ENCODE peak calls at places on chromosome 5, in nine cellular contexts. J, W, N, V, D, S, A, I and P are unnamed samples.

GRCh38 chr5:138536665-138537315 is 6.2 kb downstream of the ETF1 start:
- DNase-seq in J (peak), W (peak), N (no peak), V (peak), D (no peak), S (peak), A (peak), I (no peak), P (peak)

GRCh38 chr5:142611154-142611553 is 74.7 kb downstream of the FGF1 start:
- DNase-seq in J (peak), W (peak), N (peak), V (peak), D (no peak), S (peak), A (peak), I (peak), P (peak)

GRCh38 chr5:136047858-136048257 is 19.1 kb downstream of the TGFBI start:
- DNase-seq in J (no peak), W (no peak), N (no peak), V (no peak), D (no peak), S (no peak), A (peak), I (no peak), P (no peak)

GRCh38 chr5:31854181-31854624 is 215.3 kb downstream of the PDZD2 start:
- DNase-seq in J (no peak), W (peak), N (no peak), V (no peak), D (no peak), S (no peak), A (no peak), I (peak), P (no peak)

GRCh38 chr5:51388488-51389325 is 5.5 kb downstream of the ISL1 start:
- DNase-seq in J (no peak), W (no peak), N (no peak), V (no peak), D (no peak), S (no peak), A (no peak), I (no peak), P (no peak)

GRCh38 chr5:97297063-97297715 is 114.1 kb upstream of the RIOK2 start:
- DNase-seq in J (peak), W (peak), N (peak), V (peak), D (peak), S (no peak), A (peak), I (peak), P (peak)

GRCh38 chr5:43038523-43038989 is 1.6 kb downstream of the ANXA2R start:
- DNase-seq in J (no peak), W (no peak), N (no peak), V (no peak), D (no peak), S (no peak), A (peak), I (no peak), P (no peak)

GRCh38 chr5:134070648-134070978 is 43.9 kb upstream of the TCF7 start:
- DNase-seq in J (no peak), W (no peak), N (no peak), V (peak), D (no peak), S (no peak), A (no peak), I (no peak), P (no peak)

GRCh38 chr5:20109326-20109725 is 121.3 kb upstream of the CDH18 start:
- DNase-seq in J (no peak), W (no peak), N (no peak), V (no peak), D (no peak), S (no peak), A (no peak), I (no peak), P (no peak)

GRCh38 chr5:3218096-3218495 is 377.5 kb upstream of the IRX1 start:
- DNase-seq in J (no peak), W (no peak), N (no peak), V (no peak), D (no peak), S (no peak), A (no peak), I (no peak), P (no peak)

GRCh38 chr5:98964621-98965020 is 35.8 kb upstream of the CHD1 start:
- DNase-seq in J (no peak), W (no peak), N (no peak), V (no peak), D (no peak), S (no peak), A (no peak), I (no peak), P (no peak)

GRCh38 chr5:126469925-126470324 is 46.7 kb downstream of the GRAMD2B start:
- DNase-seq in J (peak), W (no peak), N (no peak), V (no peak), D (no peak), S (no peak), A (no peak), I (no peak), P (no peak)

GRCh38 chr5:147081256-147081872 is 153.5 kb upstream of the STK32A start:
- DNase-seq in J (no peak), W (no peak), N (no peak), V (no peak), D (no peak), S (no peak), A (no peak), I (no peak), P (no peak)

GRCh38 chr5:173234129-173234793 is 745 bp downstream of the NKX2-5 start:
- DNase-seq in J (no peak), W (no peak), N (no peak), V (peak), D (no peak), S (no peak), A (no peak), I (no peak), P (no peak)

GRCh38 chr5:149824851-149825250 is 94.7 kb downstream of the PPARGC1B start:
- DNase-seq in J (no peak), W (no peak), N (no peak), V (no peak), D (no peak), S (no peak), A (no peak), I (no peak), P (no peak)

GRCh38 chr5:144428326-144428725 is 257.7 kb downstream of the KCTD16 start:
- DNase-seq in J (no peak), W (no peak), N (no peak), V (no peak), D (no peak), S (no peak), A (no peak), I (no peak), P (no peak)

GRCh38 chr5:73093943-73094342 is 26.4 kb upstream of the TMEM171 start:
- DNase-seq in J (no peak), W (no peak), N (peak), V (peak), D (no peak), S (no peak), A (peak), I (no peak), P (no peak)

GRCh38 chr5:176870110-176870591 is 29.0 kb downstream of the HK3 start:
- DNase-seq in J (peak), W (peak), N (peak), V (peak), D (no peak), S (peak), A (no peak), I (peak), P (peak)

GRCh38 chr5:138974227-138975063 is 99.3 kb upstream of the LRRTM2 start:
- DNase-seq in J (no peak), W (no peak), N (no peak), V (no peak), D (no peak), S (no peak), A (no peak), I (no peak), P (no peak)

GRCh38 chr5:143085319-143085917 is 315.2 kb downstream of the ARHGAP26 start:
- DNase-seq in J (no peak), W (no peak), N (no peak), V (no peak), D (no peak), S (no peak), A (no peak), I (no peak), P (no peak)

GRCh38 chr5:176352116-176352878 is 9.3 kb downstream of the KIAA1191 start:
- DNase-seq in J (no peak), W (no peak), N (no peak), V (no peak), D (peak), S (no peak), A (no peak), I (no peak), P (no peak)

GRCh38 chr5:141508808-141509611 is 20.1 kb downstream of the PCDHGC5 start:
- DNase-seq in J (peak), W (peak), N (no peak), V (no peak), D (no peak), S (no peak), A (peak), I (no peak), P (peak)

GRCh38 chr5:43121565-43122484 is 1.1 kb downstream of the ZNF131 start:
- DNase-seq in J (peak), W (no peak), N (no peak), V (peak), D (no peak), S (peak), A (peak), I (no peak), P (peak)

GRCh38 chr5:88190106-88190834 is 78.4 kb downstream of the TMEM161B start:
- DNase-seq in J (no peak), W (peak), N (no peak), V (peak), D (no peak), S (no peak), A (no peak), I (peak), P (no peak)

GRCh38 chr5:28403846-28404245 is 1365.5 kb upstream of the CDH9 start:
- DNase-seq in J (no peak), W (no peak), N (no peak), V (no peak), D (no peak), S (no peak), A (no peak), I (no peak), P (no peak)

GRCh38 chr5:74938250-74938649 is 72.1 kb upstream of the FAM169A start:
- DNase-seq in J (no peak), W (no peak), N (no peak), V (no peak), D (no peak), S (no peak), A (peak), I (no peak), P (no peak)

GRCh38 chr5:128574041-128574440 is 36.0 kb upstream of the FBN2 start:
- DNase-seq in J (no peak), W (no peak), N (no peak), V (peak), D (no peak), S (no peak), A (no peak), I (no peak), P (no peak)

GRCh38 chr5:20041326-20041977 is 53.5 kb upstream of the CDH18 start:
- DNase-seq in J (no peak), W (no peak), N (no peak), V (no peak), D (no peak), S (no peak), A (no peak), I (no peak), P (no peak)

GRCh38 chr5:39608024-39608423 is 183.2 kb upstream of the DAB2 start:
- DNase-seq in J (no peak), W (no peak), N (no peak), V (no peak), D (no peak), S (no peak), A (peak), I (no peak), P (no peak)

GRCh38 chr5:127080001-127080478 is 6.7 kb upstream of the C5orf63 start:
- DNase-seq in J (no peak), W (no peak), N (no peak), V (no peak), D (no peak), S (no peak), A (peak), I (no peak), P (no peak)

GRCh38 chr5:60402161-60402785 is 297.7 kb downstream of the DEPDC1B start:
- DNase-seq in J (no peak), W (no peak), N (no peak), V (no peak), D (no peak), S (no peak), A (no peak), I (no peak), P (no peak)

GRCh38 chr5:10475931-10476687 is 34.4 kb downstream of the ROPN1L start:
- DNase-seq in J (no peak), W (no peak), N (no peak), V (no peak), D (no peak), S (peak), A (no peak), I (no peak), P (no peak)

GRCh38 chr5:10478436-10478835 is 36.8 kb downstream of the ROPN1L start:
- DNase-seq in J (no peak), W (no peak), N (no peak), V (no peak), D (no peak), S (no peak), A (no peak), I (no peak), P (no peak)

GRCh38 chr5:10476878-10477277 is 35.2 kb downstream of the ROPN1L start:
- DNase-seq in J (no peak), W (no peak), N (no peak), V (no peak), D (no peak), S (no peak), A (no peak), I (no peak), P (no peak)

GRCh38 chr5:10471672-10472071 is 30.0 kb downstream of the ROPN1L start:
- DNase-seq in J (no peak), W (no peak), N (no peak), V (no peak), D (no peak), S (no peak), A (no peak), I (no peak), P (no peak)

DNA sequence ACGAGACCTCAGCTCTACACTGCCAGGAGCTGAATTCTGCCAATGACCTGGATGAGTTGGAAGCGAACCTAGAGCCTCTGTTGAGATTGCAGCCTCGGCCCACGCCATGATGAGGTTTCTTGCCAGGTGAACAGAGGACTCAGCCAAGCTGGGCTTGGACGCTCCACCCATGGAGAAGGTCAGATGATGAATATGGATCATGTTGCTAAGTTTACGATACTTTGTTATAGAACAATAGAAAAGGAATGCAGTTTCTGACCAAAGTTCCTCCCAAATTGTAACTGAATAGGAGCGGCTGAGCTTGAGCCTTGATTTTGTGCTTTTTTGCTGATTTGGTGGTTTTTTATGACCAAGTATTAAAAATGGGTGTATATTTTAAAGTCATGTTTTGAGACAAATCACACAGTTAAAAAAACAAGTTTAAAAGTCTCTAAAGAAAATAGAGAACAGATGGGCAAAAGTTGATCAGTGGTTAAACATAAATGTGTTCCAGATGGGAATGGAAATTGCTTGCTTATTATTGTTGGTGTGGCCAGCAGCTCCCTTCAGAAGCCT is 32.9 kb downstream of the ROPN1L start:
- DNase-seq in J (no peak), W (no peak), N (no peak), V (no peak), D (no peak), S (no peak), A (no peak), I (no peak), P (no peak)
- TF ChIP-seq MAX in J (no peak), W (no peak), N (no peak), V (no peak), D (no peak), S (no peak), A (no peak), I (no peak), P (no peak)

DNA sequence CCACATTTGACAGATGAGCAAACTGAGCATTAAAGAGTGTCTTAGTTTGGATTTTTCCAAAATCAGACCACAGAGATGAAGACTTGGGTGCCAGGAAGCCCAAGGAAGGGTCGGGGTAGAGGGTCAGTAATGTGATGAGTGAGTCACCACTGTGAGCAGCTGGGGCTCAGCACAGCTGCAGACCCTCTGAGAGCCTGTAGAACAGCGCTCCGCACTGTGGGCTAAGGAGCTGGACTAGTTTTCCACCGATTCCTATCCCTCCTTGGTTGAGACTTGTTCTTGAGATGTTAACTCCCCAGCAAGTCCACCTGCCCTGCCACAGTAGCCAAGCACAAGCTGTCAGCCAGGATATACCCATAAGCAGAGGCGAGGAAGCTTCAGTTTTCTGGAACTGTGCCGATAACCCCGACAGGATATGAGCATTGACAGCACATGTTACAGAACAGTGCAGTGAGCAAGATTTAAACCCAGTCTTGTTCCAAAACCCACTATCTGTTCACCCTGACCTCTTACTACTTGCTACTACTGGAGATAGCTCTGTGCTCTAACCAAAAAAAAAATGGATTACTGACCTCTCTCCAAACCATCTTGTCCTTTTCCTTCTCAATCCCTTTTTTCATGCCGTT is 31.8 kb downstream of the EGFLAM start:
- DNase-seq in J (no peak), W (no peak), N (no peak), V (no peak), D (no peak), S (no peak), A (no peak), I (no peak), P (no peak)
- TF ChIP-seq MAX in J (no peak), W (no peak), N (no peak), V (no peak), D (no peak), S (no peak), A (no peak), I (no peak), P (no peak)

GRCh38 chr5:132327278-132327959 is 33.2 kb downstream of the SLC22A4 start:
- DNase-seq in J (no peak), W (no peak), N (no peak), V (no peak), D (no peak), S (no peak), A (no peak), I (no peak), P (peak)
- TF ChIP-seq MAX in J (no peak), W (no peak), N (no peak), V (no peak), D (no peak), S (no peak), A (no peak), I (no peak), P (no peak)

GRCh38 chr5:179870403-179870903 is 11.8 kb upstream of the MRNIP start:
- DNase-seq in J (peak), W (no peak), N (no peak), V (peak), D (no peak), S (peak), A (no peak), I (peak), P (peak)
- TF ChIP-seq MAX in J (no peak), W (no peak), N (no peak), V (no peak), D (no peak), S (no peak), A (no peak), I (no peak), P (no peak)